ENCODE peak calls at places on chromosome 6, in ten cellular contexts. D, C, S, E, X, T, V, M, H and L are unnamed samples.

GRCh38 chr6:106886922-106887797 is 87.4 kb downstream of the CD24 start:
- DNase-seq in D (no peak), C (no peak), S (no peak), E (no peak), X (no peak), T (no peak), V (no peak), M (no peak), H (no peak), L (no peak)

GRCh38 chr6:16684896-16685554 is 76.2 kb downstream of the ATXN1 start:
- DNase-seq in D (peak), C (no peak), S (no peak), E (no peak), X (peak), T (no peak), V (no peak), M (no peak), H (no peak), L (no peak)

GRCh38 chr6:14210663-14211595 is 93.4 kb downstream of the CD83 start:
- DNase-seq in D (peak), C (peak), S (peak), E (peak), X (peak), T (peak), V (peak), M (peak), H (peak), L (peak)

GRCh38 chr6:68559052-68559451 is 76.0 kb upstream of the ADGRB3 start:
- DNase-seq in D (peak), C (no peak), S (no peak), E (no peak), X (no peak), T (no peak), V (no peak), M (no peak), H (no peak), L (no peak)

GRCh38 chr6:168130683-168131371 is 51.8 kb upstream of the FRMD1 start:
- DNase-seq in D (no peak), C (no peak), S (no peak), E (no peak), X (no peak), T (peak), V (no peak), M (no peak), H (no peak), L (no peak)

GRCh38 chr6:88365230-88365629 is 199.1 kb upstream of the CNR1 start:
- DNase-seq in D (peak), C (no peak), S (no peak), E (no peak), X (no peak), T (no peak), V (no peak), M (no peak), H (no peak), L (no peak)

GRCh38 chr6:7439243-7439642 is 49.6 kb downstream of the RIOK1 start:
- DNase-seq in D (no peak), C (no peak), S (no peak), E (no peak), X (no peak), T (no peak), V (no peak), M (no peak), H (no peak), L (no peak)

GRCh38 chr6:39302011-39302410 is 12.2 kb downstream of the KCNK17 start:
- DNase-seq in D (no peak), C (no peak), S (no peak), E (no peak), X (no peak), T (no peak), V (no peak), M (no peak), H (no peak), L (no peak)

GRCh38 chr6:143005816-143006215 is 54.9 kb upstream of the AIG1 start:
- DNase-seq in D (peak), C (no peak), S (no peak), E (peak), X (no peak), T (no peak), V (no peak), M (no peak), H (no peak), L (peak)

DNA sequence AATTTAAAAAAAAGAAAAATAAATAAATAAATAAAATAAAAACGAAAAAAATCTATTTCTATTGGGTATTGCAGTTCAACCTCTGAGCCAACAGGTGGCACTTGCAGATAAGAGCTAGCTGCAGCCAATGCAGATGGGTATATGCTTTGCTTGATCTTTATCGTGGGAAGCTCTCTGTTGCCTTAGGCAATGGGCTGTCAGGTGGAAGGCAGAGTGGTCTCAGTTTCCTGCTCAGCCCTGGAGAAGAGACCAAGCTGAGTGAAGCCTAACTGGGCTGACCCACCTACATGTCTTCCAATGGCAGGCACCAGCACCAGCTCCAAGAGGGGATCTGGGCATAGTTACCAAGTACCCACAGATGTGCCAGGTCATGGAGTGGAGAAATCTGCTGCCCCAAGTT is 95.0 kb downstream of the AK9 start:
- DNase-seq in D (peak), C (no peak), S (peak), E (no peak), X (no peak), T (no peak), V (no peak), M (no peak), H (no peak), L (peak)
- TF ChIP-seq CTCF in D (peak), C (no peak), S (peak), E (peak), X (peak), T (peak), V (no peak), M (no peak), H (peak), L (peak)

DNA sequence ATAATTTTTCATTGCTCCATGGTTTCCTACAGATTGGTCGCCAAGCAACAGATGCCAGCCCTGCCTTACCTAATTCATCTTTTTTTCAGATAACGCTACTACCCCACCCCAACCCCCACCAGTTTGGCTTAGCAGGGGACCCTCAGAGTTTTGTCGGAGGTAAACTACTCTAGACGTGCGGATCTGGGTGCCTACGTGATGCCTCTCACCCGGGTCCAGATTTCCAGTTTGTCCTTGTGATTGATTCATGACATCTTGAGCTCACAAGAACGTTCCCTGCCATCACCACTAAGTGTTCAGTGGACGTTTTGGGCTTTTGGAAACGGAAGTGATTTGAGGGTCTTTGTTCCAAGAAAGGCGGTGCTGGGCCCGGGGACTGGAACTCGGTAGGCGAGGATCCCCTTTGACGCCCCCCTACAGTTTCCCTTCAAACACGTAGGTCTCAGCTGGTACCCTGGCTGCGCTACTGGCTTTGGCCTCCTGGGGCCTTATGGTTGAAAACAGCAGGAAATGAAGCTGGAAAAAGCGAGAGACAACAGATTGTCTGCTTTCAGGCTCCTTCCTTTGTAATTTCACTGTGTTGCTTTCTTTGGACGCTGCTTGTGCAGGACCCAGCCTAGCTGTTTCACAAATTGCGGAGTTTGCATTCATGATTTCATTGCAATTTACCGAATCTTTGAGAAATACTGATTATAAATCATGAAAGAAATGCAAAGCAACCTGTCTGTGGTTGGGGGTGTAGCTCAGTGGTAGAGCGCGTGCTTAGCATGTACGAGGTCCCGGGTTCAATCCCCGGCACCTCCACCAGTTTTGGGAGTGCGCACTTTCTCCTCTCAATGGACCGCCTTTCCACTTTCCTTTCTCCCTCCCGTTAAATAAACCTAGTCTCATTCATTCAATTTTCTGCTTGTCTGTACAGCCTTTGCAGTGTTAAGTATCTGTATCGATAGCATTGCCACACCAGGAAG is 81.0 kb downstream of the GPX5 start:
- DNase-seq in D (peak), C (peak), S (peak), E (no peak), X (no peak), T (no peak), V (peak), M (no peak), H (peak), L (peak)
- TF ChIP-seq CTCF in D (peak), C (peak), S (peak), E (peak), X (no peak), T (no peak), V (no peak), M (no peak), H (peak), L (peak)

DNA sequence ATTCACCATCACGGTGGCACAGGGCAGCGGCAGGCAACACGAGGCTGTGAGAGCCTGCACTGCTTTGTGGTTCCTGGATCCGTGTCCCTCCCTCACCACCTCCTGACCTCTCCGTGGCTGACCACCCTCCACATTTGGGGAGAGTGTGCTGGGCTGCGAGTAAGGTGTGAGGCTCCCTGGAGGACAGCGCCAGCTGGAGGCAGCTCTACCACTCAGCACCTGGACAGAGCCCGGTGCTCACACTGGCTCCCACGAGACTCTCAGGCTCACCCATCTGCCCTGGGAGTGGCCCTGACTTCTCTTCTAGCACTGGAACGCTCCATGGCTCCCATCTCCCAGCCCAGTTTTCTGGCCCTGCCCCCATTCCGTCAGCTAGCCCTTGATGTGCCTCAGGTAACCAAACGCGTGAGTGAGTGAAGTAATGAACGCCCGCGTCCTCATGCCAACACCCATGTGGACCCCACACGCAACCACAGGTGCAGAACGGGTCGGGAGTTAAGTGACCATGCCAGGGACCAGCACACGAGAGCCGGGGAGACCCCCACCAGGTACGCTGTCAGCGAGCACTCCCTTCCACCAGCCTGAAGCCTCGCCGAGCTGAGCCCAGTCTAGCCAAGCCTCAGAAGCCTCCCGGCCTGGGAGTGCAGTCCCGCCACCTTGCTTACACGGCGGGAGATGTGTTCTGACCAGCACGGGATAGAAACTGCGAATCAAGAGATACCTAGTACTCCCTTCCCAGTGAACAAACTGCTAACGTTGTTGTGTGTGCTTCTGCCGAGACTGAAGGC is 137.2 kb downstream of the WDR27 start:
- DNase-seq in D (no peak), C (no peak), S (no peak), E (no peak), X (no peak), T (no peak), V (no peak), M (no peak), H (no peak), L (no peak)
- TF ChIP-seq CTCF in D (no peak), C (no peak), S (no peak), E (no peak), X (no peak), T (no peak), V (no peak), M (no peak), H (no peak), L (no peak)

DNA sequence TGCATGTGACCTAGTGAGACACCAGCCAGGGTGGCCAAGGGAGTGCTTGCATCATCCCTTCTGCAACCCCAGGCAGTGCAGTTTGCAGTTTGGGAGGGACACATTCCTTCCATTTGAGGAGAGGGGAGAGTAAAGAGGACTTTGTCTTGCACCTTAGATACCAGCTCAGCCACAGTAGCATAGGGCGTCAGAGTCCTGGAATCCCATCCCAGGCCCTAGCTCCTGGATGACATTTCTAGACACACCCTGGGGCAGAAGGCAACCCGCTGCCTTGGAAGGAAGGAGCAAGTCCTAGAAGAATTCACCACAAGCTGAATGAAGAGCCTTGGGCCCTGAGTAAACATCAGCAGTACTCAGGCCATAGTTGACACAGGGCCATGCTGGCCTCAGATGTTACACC is 680.4 kb upstream of the IMPG1 start:
- DNase-seq in D (no peak), C (no peak), S (no peak), E (no peak), X (no peak), T (no peak), V (no peak), M (no peak), H (no peak), L (no peak)
- TF ChIP-seq CTCF in D (no peak), C (no peak), S (no peak), E (no peak), X (no peak), T (no peak), V (no peak), M (no peak), H (no peak), L (no peak)